ENCODE peak calls at places on chromosomes 4 and X, in four cellular contexts. One of them, this sample, is unnamed.
A peak's percentile ranks its signal among the peaks of the same experiment; 100 is the strongest.

GRCh38 chr4:112885897-112886296 is 163.6 kb upstream of the ANK2 start:
- DNase-seq in K562: no peak
- DNase-seq in HEK293T: no peak
- DNase-seq in GM12878: no peak
- DNase-seq in this sample: no peak

GRCh38 chr4:159075531-159075932 is 27.3 kb upstream of the RAPGEF2 start:
- DNase-seq in K562: no peak
- DNase-seq in HEK293T: no peak
- DNase-seq in GM12878: no peak
- DNase-seq in this sample: no peak

GRCh38 chr4:76905521-76905920 is 7.6 kb upstream of the SOWAHB start:
- DNase-seq in K562: no peak
- DNase-seq in HEK293T: no peak
- DNase-seq in GM12878: no peak
- DNase-seq in this sample: no peak

GRCh38 chr4:86338521-86338920 is 21.3 kb downstream of the MAPK10 start:
- DNase-seq in K562: no peak
- DNase-seq in HEK293T: no peak
- DNase-seq in GM12878: no peak
- DNase-seq in this sample: no peak

GRCh38 chr4:90357117-90357710 is 230.0 kb downstream of the CCSER1 start:
- DNase-seq in K562: no peak
- DNase-seq in HEK293T: peak; percentile 26
- DNase-seq in GM12878: no peak
- DNase-seq in this sample: peak; percentile 45

GRCh38 chrX:78922754-78923153 is 22.4 kb upstream of the P2RY10 start:
- DNase-seq in K562: no peak
- DNase-seq in HEK293T: no peak
- DNase-seq in GM12878: no peak
- DNase-seq in this sample: no peak

GRCh38 chrX:105645667-105646354 is 176.5 kb upstream of the NRK start:
- DNase-seq in K562: no peak
- DNase-seq in HEK293T: no peak
- DNase-seq in GM12878: no peak
- DNase-seq in this sample: no peak

GRCh38 chr4:179867300-179867878 is 2375.8 kb upstream of the TENM3 start:
- DNase-seq in K562: peak; percentile 8
- DNase-seq in HEK293T: peak; percentile 76
- DNase-seq in GM12878: peak; percentile 16
- DNase-seq in this sample: peak; percentile 66

GRCh38 chr4:89829470-89830138 is 7.4 kb downstream of the SNCA start:
- DNase-seq in K562: no peak
- DNase-seq in HEK293T: no peak
- DNase-seq in GM12878: peak; percentile 27
- DNase-seq in this sample: peak; percentile 20

GRCh38 chr4:8550691-8551090 is 29.5 kb upstream of the GPR78 start:
- DNase-seq in K562: no peak
- DNase-seq in HEK293T: no peak
- DNase-seq in GM12878: no peak
- DNase-seq in this sample: no peak

GRCh38 chr4:151744614-151745013 is 16.2 kb downstream of the GATB start:
- DNase-seq in K562: peak; percentile 65
- DNase-seq in HEK293T: peak; percentile 18
- DNase-seq in GM12878: peak; percentile 44
- DNase-seq in this sample: peak; percentile 66

GRCh38 chr4:74205559-74205958 is 47.6 kb downstream of the MTHFD2L start:
- DNase-seq in K562: no peak
- DNase-seq in HEK293T: no peak
- DNase-seq in GM12878: no peak
- DNase-seq in this sample: no peak

GRCh38 chr4:53355919-53356521 is 9.8 kb downstream of the SCFD2 start:
- DNase-seq in K562: no peak
- DNase-seq in HEK293T: no peak
- DNase-seq in GM12878: no peak
- DNase-seq in this sample: no peak

GRCh38 chr4:108636246-108636645 is 14.2 kb upstream of the OSTC start:
- DNase-seq in K562: no peak
- DNase-seq in HEK293T: no peak
- DNase-seq in GM12878: no peak
- DNase-seq in this sample: no peak

GRCh38 chr4:87704000-87704399 is 53.9 kb downstream of the DMP1 start:
- DNase-seq in K562: no peak
- DNase-seq in HEK293T: no peak
- DNase-seq in GM12878: no peak
- DNase-seq in this sample: no peak

GRCh38 chr4:153651041-153651960 is 32.8 kb upstream of the TLR2 start:
- DNase-seq in K562: no peak
- DNase-seq in HEK293T: no peak
- DNase-seq in GM12878: no peak
- DNase-seq in this sample: no peak
- TF ChIP-seq FOXK2 in K562: no peak
- TF ChIP-seq FOXK2 in HEK293T: no peak
- TF ChIP-seq FOXK2 in GM12878: no peak
- TF ChIP-seq FOXK2 in this sample: no peak

GRCh38 chr4:3299538-3300197 is 6.8 kb downstream of the RGS12 start:
- DNase-seq in K562: no peak
- DNase-seq in HEK293T: no peak
- DNase-seq in GM12878: no peak
- DNase-seq in this sample: no peak
- TF ChIP-seq FOXK2 in K562: no peak
- TF ChIP-seq FOXK2 in HEK293T: no peak
- TF ChIP-seq FOXK2 in GM12878: no peak
- TF ChIP-seq FOXK2 in this sample: no peak

DNA sequence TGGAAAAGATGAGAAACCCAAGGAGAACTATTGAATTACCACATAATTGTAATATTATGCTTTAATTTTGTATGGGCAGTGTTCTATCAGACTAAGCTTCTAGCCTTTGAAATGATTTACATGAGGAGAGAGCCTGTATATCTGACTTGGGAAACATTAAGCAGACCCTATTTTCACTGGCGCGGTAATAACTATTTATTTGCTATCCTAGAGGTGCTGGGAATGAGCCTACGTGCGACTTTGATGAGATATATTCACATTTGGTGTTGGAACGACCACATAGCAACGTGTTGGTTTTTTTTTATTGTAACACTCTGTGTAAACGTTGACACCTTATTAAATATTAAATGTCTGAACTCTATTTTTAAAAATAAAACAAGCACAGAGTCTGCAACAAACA is 80.5 kb downstream of the CLCN4 start:
- DNase-seq in K562: no peak
- DNase-seq in HEK293T: no peak
- DNase-seq in GM12878: no peak
- DNase-seq in this sample: no peak
- TF ChIP-seq FOXK2 in K562: no peak
- TF ChIP-seq FOXK2 in HEK293T: no peak
- TF ChIP-seq FOXK2 in GM12878: no peak
- TF ChIP-seq FOXK2 in this sample: no peak

GRCh38 chr4:184896868-184897715 is 71.3 kb upstream of the ACSL1 start:
- DNase-seq in K562: no peak
- DNase-seq in HEK293T: no peak
- DNase-seq in GM12878: no peak
- DNase-seq in this sample: peak; percentile 46
- TF ChIP-seq FOXK2 in K562: no peak
- TF ChIP-seq FOXK2 in HEK293T: no peak
- TF ChIP-seq FOXK2 in GM12878: no peak
- TF ChIP-seq FOXK2 in this sample: no peak

DNA sequence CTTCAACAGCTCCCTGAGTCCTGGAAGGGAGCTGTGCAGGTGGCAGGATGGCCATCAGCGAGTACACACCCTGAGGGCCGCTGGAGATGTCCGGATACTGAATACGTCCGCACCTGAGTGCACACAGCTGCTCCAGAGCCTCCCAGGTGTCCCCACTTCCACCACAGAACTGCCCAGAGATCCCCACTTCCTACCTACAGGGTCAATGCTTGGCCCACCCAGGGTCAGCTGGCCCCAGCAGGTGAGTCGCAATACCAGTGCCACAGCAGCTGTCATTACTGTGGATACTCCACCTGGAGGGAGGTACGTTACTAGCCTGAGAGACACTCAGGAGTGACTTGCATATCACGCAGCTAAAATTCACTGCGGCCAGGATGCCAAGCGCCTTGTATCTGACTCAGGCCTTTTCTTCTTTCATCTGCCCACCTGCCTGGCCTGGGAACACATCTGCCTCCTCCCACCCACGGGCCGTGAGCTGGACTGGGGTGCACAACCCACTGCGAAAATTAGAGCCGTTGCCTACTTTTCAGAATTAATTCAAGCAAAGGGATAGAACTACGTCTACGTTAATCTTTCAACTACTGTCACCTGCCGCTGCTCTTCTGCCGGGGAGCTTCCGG is 9.4 kb downstream of the C4orf50 start:
- DNase-seq in K562: no peak
- DNase-seq in HEK293T: no peak
- DNase-seq in GM12878: no peak
- DNase-seq in this sample: no peak
- TF ChIP-seq FOXK2 in K562: no peak
- TF ChIP-seq FOXK2 in HEK293T: no peak
- TF ChIP-seq FOXK2 in GM12878: no peak
- TF ChIP-seq FOXK2 in this sample: no peak